ENCODE peak calls at places on chromosome 6, in seven cellular contexts. U is iris pigment epithelial cell, F is amniotic stem cell, V is midbrain, W is A673, H is left ventricle myocardium superior, Q is brain microvascular endothelial cell. N is an unnamed sample.

GRCh38 chr6:143784316-143784715 is 58.8 kb upstream of the LTV1 start:
- DNase-seq in W (no peak), H (no peak), V (no peak), F (no peak), Q (no peak), U (no peak), N (no peak)

GRCh38 chr6:39917981-39918380 is 16.3 kb downstream of the MOCS1 start:
- DNase-seq in W (no peak), U (no peak), H (no peak), F (no peak), V (no peak), Q (no peak), N (no peak)

GRCh38 chr6:21748343-21749063 is 155.0 kb downstream of the SOX4 start:
- DNase-seq in V (no peak), F (no peak), Q (peak; percentile 65), U (peak; percentile 74), W (peak; percentile 86), H (no peak), N (no peak)

GRCh38 chr6:90198758-90199425 is 97.8 kb downstream of the BACH2 start:
- DNase-seq in V (no peak), H (no peak), Q (no peak), F (no peak), U (no peak), W (no peak), N (no peak)

GRCh38 chr6:113490356-113490755 is 366.8 kb upstream of the MARCKS start:
- DNase-seq in U (no peak), V (no peak), Q (no peak), F (no peak), W (no peak), H (no peak), N (no peak)

GRCh38 chr6:26205625-26206574 is 118.7 kb downstream of the HFE start:
- DNase-seq in H (no peak), U (peak; percentile 87), V (peak; percentile 42), W (peak; percentile 77), Q (peak; percentile 78), F (peak; percentile 51), N (no peak)

GRCh38 chr6:20366082-20366834 is 35.4 kb upstream of the E2F3 start:
- DNase-seq in U (no peak), Q (no peak), F (no peak), H (no peak), W (no peak), V (no peak), N (peak; percentile 85)

GRCh38 chr6:97630592-97630991 is 347.6 kb upstream of the MMS22L start:
- DNase-seq in Q (peak; percentile 24), U (peak; percentile 67), V (no peak), H (no peak), W (no peak), F (no peak), N (no peak)

GRCh38 chr6:7832904-7833752 is 77.5 kb downstream of the TXNDC5 start:
- DNase-seq in V (no peak), U (no peak), W (no peak), H (no peak), F (no peak), Q (no peak), N (no peak)

GRCh38 chr6:170183521-170183920 is 107.4 kb downstream of the DLL1 start:
- DNase-seq in U (no peak), F (no peak), V (no peak), W (no peak), Q (no peak), H (no peak), N (no peak)

GRCh38 chr6:100461920-100462295 is 2.8 kb downstream of the SIM1 start:
- DNase-seq in H (no peak), U (no peak), W (no peak), F (no peak), V (no peak), Q (no peak), N (no peak)